ENCODE peak calls at places on chromosome 5, in ten cellular contexts. One of them, this sample, is unnamed.
A peak's percentile ranks its signal among the peaks of the same experiment; 100 is the strongest.

GRCh38 chr5:142938201-142938600 is 168.0 kb downstream of the ARHGAP26 start:
- DNase-seq in H9: no peak
- DNase-seq in activated CD4-positive, CD25-positive, alpha-beta regulatory T cell: no peak
- DNase-seq in CD4-positive, alpha-beta T cell: no peak
- DNase-seq in lung microvascular endothelial cell: peak; percentile 54
- DNase-seq in stomach: no peak
- DNase-seq in aorta: no peak
- DNase-seq in left ventricle myocardium inferior: no peak
- DNase-seq in AG04450: no peak
- DNase-seq in HTR-8/SVneo: no peak
- DNase-seq in this sample: no peak

GRCh38 chr5:180116441-180117377 is 45.1 kb upstream of the RNF130 start:
- DNase-seq in HTR-8/SVneo: no peak
- DNase-seq in CD4-positive, alpha-beta T cell: no peak
- DNase-seq in stomach: peak; percentile 32
- DNase-seq in left ventricle myocardium inferior: no peak
- DNase-seq in lung microvascular endothelial cell: no peak
- DNase-seq in aorta: no peak
- DNase-seq in AG04450: no peak
- DNase-seq in activated CD4-positive, CD25-positive, alpha-beta regulatory T cell: no peak
- DNase-seq in H9: peak; percentile 42
- DNase-seq in this sample: peak; percentile 55

GRCh38 chr5:141475625-141476131 is at the start of gene PCDHGC3:
- DNase-seq in AG04450: peak; percentile 90
- DNase-seq in aorta: peak; percentile 95
- DNase-seq in HTR-8/SVneo: peak; percentile 93
- DNase-seq in CD4-positive, alpha-beta T cell: no peak
- DNase-seq in stomach: peak; percentile 88
- DNase-seq in activated CD4-positive, CD25-positive, alpha-beta regulatory T cell: no peak
- DNase-seq in lung microvascular endothelial cell: peak; percentile 96
- DNase-seq in H9: peak; percentile 94
- DNase-seq in left ventricle myocardium inferior: peak; percentile 92
- DNase-seq in this sample: peak; percentile 97

GRCh38 chr5:92081958-92082712 is 699.0 kb upstream of the ARRDC3 start:
- DNase-seq in aorta: no peak
- DNase-seq in stomach: no peak
- DNase-seq in H9: no peak
- DNase-seq in AG04450: no peak
- DNase-seq in CD4-positive, alpha-beta T cell: no peak
- DNase-seq in HTR-8/SVneo: no peak
- DNase-seq in left ventricle myocardium inferior: no peak
- DNase-seq in lung microvascular endothelial cell: no peak
- DNase-seq in activated CD4-positive, CD25-positive, alpha-beta regulatory T cell: no peak
- DNase-seq in this sample: no peak

GRCh38 chr5:173341911-173342535 is 13.8 kb upstream of the STC2 start:
- DNase-seq in CD4-positive, alpha-beta T cell: no peak
- DNase-seq in activated CD4-positive, CD25-positive, alpha-beta regulatory T cell: no peak
- DNase-seq in left ventricle myocardium inferior: no peak
- DNase-seq in AG04450: no peak
- DNase-seq in stomach: no peak
- DNase-seq in aorta: no peak
- DNase-seq in lung microvascular endothelial cell: no peak
- DNase-seq in HTR-8/SVneo: no peak
- DNase-seq in H9: no peak
- DNase-seq in this sample: peak; percentile 46

GRCh38 chr5:181152406-181152805 is 5.0 kb downstream of the OR2V2 start:
- DNase-seq in H9: no peak
- DNase-seq in stomach: no peak
- DNase-seq in HTR-8/SVneo: peak; percentile 60
- DNase-seq in activated CD4-positive, CD25-positive, alpha-beta regulatory T cell: no peak
- DNase-seq in lung microvascular endothelial cell: peak; percentile 85
- DNase-seq in aorta: no peak
- DNase-seq in left ventricle myocardium inferior: no peak
- DNase-seq in CD4-positive, alpha-beta T cell: no peak
- DNase-seq in AG04450: peak; percentile 41
- DNase-seq in this sample: no peak

GRCh38 chr5:115329475-115329874 is 33.0 kb upstream of the CCDC112 start:
- DNase-seq in CD4-positive, alpha-beta T cell: no peak
- DNase-seq in left ventricle myocardium inferior: no peak
- DNase-seq in AG04450: no peak
- DNase-seq in activated CD4-positive, CD25-positive, alpha-beta regulatory T cell: no peak
- DNase-seq in stomach: no peak
- DNase-seq in lung microvascular endothelial cell: no peak
- DNase-seq in aorta: no peak
- DNase-seq in HTR-8/SVneo: no peak
- DNase-seq in H9: peak; percentile 76
- DNase-seq in this sample: no peak

GRCh38 chr5:3361811-3362605 is 233.6 kb upstream of the IRX1 start:
- DNase-seq in AG04450: no peak
- DNase-seq in stomach: no peak
- DNase-seq in left ventricle myocardium inferior: no peak
- DNase-seq in activated CD4-positive, CD25-positive, alpha-beta regulatory T cell: no peak
- DNase-seq in aorta: no peak
- DNase-seq in CD4-positive, alpha-beta T cell: no peak
- DNase-seq in lung microvascular endothelial cell: no peak
- DNase-seq in HTR-8/SVneo: no peak
- DNase-seq in H9: no peak
- DNase-seq in this sample: peak; percentile 40